ENCODE peak calls at places on chromosomes 5 and 9, in five cellular contexts. P, F, I, K and O are unnamed samples.

GRCh38 chr5:125338804-125339203 is 592.4 kb upstream of the ZNF608 start:
- DNase-seq in P (no peak), F (no peak), I (no peak), K (no peak), O (no peak)

GRCh38 chr9:84668204-84669007 is 1.1 kb upstream of the NTRK2 start:
- DNase-seq in P (no peak), F (peak; percentile 45), I (peak; percentile 92), K (peak; percentile 76), O (peak; percentile 55)

GRCh38 chr5:94021246-94021645 is 279.8 kb upstream of the POU5F2 start:
- DNase-seq in P (no peak), F (no peak), I (no peak), K (no peak), O (no peak)

GRCh38 chr5:150694638-150695037 is 6.2 kb downstream of the RBM22 start:
- DNase-seq in P (no peak), F (no peak), I (no peak), K (no peak), O (no peak)

GRCh38 chr5:177545487-177546261 is 8.7 kb downstream of the FAM193B start:
- DNase-seq in P (no peak), F (no peak), I (no peak), K (no peak), O (no peak)

GRCh38 chr5:67693956-67694564 is 497.5 kb upstream of the CD180 start:
- DNase-seq in P (no peak), F (no peak), I (no peak), K (peak; percentile 68), O (no peak)

GRCh38 chr5:181052526-181052927 is 12.5 kb downstream of the BTNL9 start:
- DNase-seq in P (no peak), F (peak; percentile 41), I (peak; percentile 31), K (peak; percentile 66), O (no peak)

GRCh38 chr5:83022334-83022733 is 54.9 kb downstream of the TMEM167A start:
- DNase-seq in P (no peak), F (no peak), I (no peak), K (no peak), O (peak; percentile 96)

GRCh38 chr5:50653946-50654345 is 12.5 kb upstream of the PARP8 start:
- DNase-seq in P (peak; percentile 68), F (no peak), I (no peak), K (no peak), O (no peak)

GRCh38 chr5:172502410-172502809 is 48.1 kb upstream of the SH3PXD2B start:
- DNase-seq in P (no peak), F (no peak), I (no peak), K (peak; percentile 19), O (no peak)

GRCh38 chr9:136178061-136178772 is 26.7 kb downstream of the LHX3 start:
- DNase-seq in P (no peak), F (no peak), I (no peak), K (peak; percentile 57), O (no peak)

GRCh38 chr9:82467478-82467877 is 478.9 kb downstream of the SPATA31D1 start:
- DNase-seq in P (no peak), F (no peak), I (no peak), K (no peak), O (no peak)

GRCh38 chr9:134295101-134295745 is 31.0 kb upstream of the RXRA start:
- DNase-seq in P (no peak), F (no peak), I (no peak), K (no peak), O (no peak)